ENCODE peak calls at places on chromosomes 4 and X, in nine cellular contexts. I is heart left ventricle; O is left lung; D is adrenal gland; S is tibial nerve; F is testis; E is neural progenitor cell; X is CD8-positive, alpha-beta T cell; H is lower lobe of right lung. B is an unnamed sample.

GRCh38 chr4:146134761-146135160 is 40.8 kb upstream of the LSM6 start:
- DNase-seq in I (no peak), O (no peak), D (no peak), S (peak; percentile 9), F (no peak), E (peak; percentile 18), X (no peak), H (no peak), B (no peak)

GRCh38 chrX:40097101-40097491 is 662 bp downstream of the BCOR start:
- DNase-seq in I (no peak), O (no peak), D (no peak), S (no peak), F (no peak), E (no peak), X (no peak), H (no peak), B (no peak)

GRCh38 chrX:71615056-71615455 is 3.3 kb downstream of the CXCR3 start:
- DNase-seq in I (no peak), O (no peak), D (no peak), S (no peak), F (no peak), E (no peak), X (no peak), H (no peak), B (no peak)

GRCh38 chr4:151193414-151193813 is 83.5 kb upstream of the PRSS48 start:
- DNase-seq in I (no peak), O (no peak), D (no peak), S (no peak), F (no peak), E (no peak), X (no peak), H (no peak), B (no peak)

GRCh38 chrX:103211012-103211715 is 3.7 kb upstream of the BEX4 start:
- DNase-seq in I (no peak), O (no peak), D (peak; percentile 46), S (peak; percentile 37), F (peak; percentile 74), E (peak; percentile 63), X (peak; percentile 13), H (no peak), B (peak; percentile 43)

GRCh38 chrX:134542485-134542884 is 82.5 kb downstream of the HPRT1 start:
- DNase-seq in I (no peak), O (no peak), D (peak; percentile 39), S (no peak), F (peak; percentile 65), E (no peak), X (no peak), H (no peak), B (no peak)

GRCh38 chr4:80990851-80991250 is 39.7 kb upstream of the BMP3 start:
- DNase-seq in I (no peak), O (no peak), D (no peak), S (no peak), F (no peak), E (peak; percentile 42), X (no peak), H (no peak), B (no peak)

GRCh38 chrX:9337056-9337455 is 127.8 kb upstream of the TBL1X start:
- DNase-seq in I (no peak), O (no peak), D (peak; percentile 37), S (peak; percentile 49), F (peak; percentile 16), E (no peak), X (no peak), H (no peak), B (peak; percentile 48)

GRCh38 chr4:165986956-165987698 is 114.1 kb downstream of the TLL1 start:
- DNase-seq in I (no peak), O (no peak), D (no peak), S (no peak), F (no peak), E (peak; percentile 15), X (no peak), H (no peak), B (no peak)

GRCh38 chr4:41455215-41455614 is 82.7 kb upstream of the LIMCH1 start:
- DNase-seq in I (no peak), O (no peak), D (no peak), S (no peak), F (no peak), E (peak; percentile 62), X (no peak), H (no peak), B (no peak)

GRCh38 chr4:15130441-15130840 is 128.2 kb downstream of the CPEB2 start:
- DNase-seq in I (no peak), O (no peak), D (no peak), S (no peak), F (no peak), E (no peak), X (no peak), H (no peak), B (no peak)

GRCh38 chrX:109840585-109840984 is 107.5 kb upstream of the ACSL4 start:
- DNase-seq in I (peak; percentile 30), O (peak; percentile 43), D (peak; percentile 42), S (peak; percentile 17), F (peak; percentile 19), E (no peak), X (no peak), H (no peak), B (peak; percentile 47)

GRCh38 chrX:20263474-20263873 is 3.2 kb downstream of the RPS6KA3 start:
- DNase-seq in I (no peak), O (no peak), D (no peak), S (no peak), F (no peak), E (no peak), X (no peak), H (no peak), B (no peak)

GRCh38 chr4:119296356-119296755 is 25.6 kb downstream of the FABP2 start:
- DNase-seq in I (no peak), O (no peak), D (no peak), S (no peak), F (no peak), E (no peak), X (no peak), H (no peak), B (no peak)

GRCh38 chrX:151153086-151153485 is 23.3 kb upstream of the GPR50 start:
- DNase-seq in I (no peak), O (no peak), D (no peak), S (no peak), F (no peak), E (peak; percentile 77), X (no peak), H (no peak), B (no peak)
- TF ChIP-seq CTCF in I (no peak), O (no peak), D (no peak), S (no peak), F (no peak), E (peak; percentile 62), X (no peak), H (no peak), B (no peak)

DNA sequence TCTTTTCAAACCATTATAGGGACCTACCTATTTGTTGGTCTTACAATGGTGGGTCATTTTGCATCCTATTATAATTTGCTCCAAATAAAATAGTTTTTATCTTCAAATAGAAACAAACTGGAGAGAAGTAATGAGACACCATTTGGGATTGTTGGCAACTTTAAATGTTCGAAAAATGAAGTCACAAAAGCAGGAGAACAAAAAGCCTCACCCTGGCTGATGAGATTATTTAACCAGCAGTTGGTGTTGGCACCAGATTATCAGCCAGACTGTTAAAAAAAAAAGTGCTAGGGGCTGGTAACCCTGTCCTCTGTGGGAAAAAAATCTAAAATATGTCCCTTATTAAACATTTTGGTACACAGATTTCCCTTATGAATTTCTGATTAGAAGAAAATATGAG is 100.3 kb downstream of the DCK start:
- DNase-seq in I (no peak), O (no peak), D (no peak), S (no peak), F (no peak), E (no peak), X (no peak), H (no peak), B (no peak)
- H3K27ac ChIP-seq in I (no peak overlapping the region), O (no peak overlapping the region), D (no peak overlapping the region), S (no peak overlapping the region), F (no peak overlapping the region), E (no peak overlapping the region), X (no peak overlapping the region), H (no peak overlapping the region), B (no peak overlapping the region)

GRCh38 chrX:111167334-111167733 is 71.3 kb downstream of the PAK3 start:
- DNase-seq in I (no peak), O (no peak), D (no peak), S (no peak), F (no peak), E (no peak), X (no peak), H (no peak), B (no peak)

GRCh38 chrX:111169141-111169540 is 73.2 kb downstream of the PAK3 start:
- DNase-seq in I (no peak), O (no peak), D (no peak), S (no peak), F (no peak), E (no peak), X (no peak), H (no peak), B (no peak)

GRCh38 chrX:111170017-111170416 is 74.0 kb downstream of the PAK3 start:
- DNase-seq in I (no peak), O (no peak), D (no peak), S (no peak), F (no peak), E (no peak), X (no peak), H (no peak), B (no peak)

GRCh38 chrX:111165902-111166301 is 69.9 kb downstream of the PAK3 start:
- DNase-seq in I (no peak), O (no peak), D (no peak), S (no peak), F (no peak), E (no peak), X (no peak), H (no peak), B (no peak)

DNA sequence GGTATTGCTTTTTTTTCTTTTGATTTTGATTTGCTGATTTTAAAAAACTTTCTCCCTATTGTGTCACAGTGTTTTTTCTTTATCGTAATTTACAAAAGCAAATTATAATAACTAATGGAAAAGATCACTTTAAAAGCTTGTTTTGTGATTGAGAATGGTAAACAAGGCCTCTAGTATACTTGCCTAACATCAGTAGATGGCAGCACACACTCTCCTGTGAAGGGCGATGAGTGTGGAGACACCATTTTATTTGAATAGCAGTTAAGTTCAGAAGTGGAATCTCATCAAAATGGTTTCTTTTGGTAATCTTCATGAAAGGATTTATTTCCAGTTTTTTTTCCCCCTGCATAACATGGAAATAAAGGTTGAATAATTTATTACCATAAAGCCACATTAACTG is 72.3 kb downstream of the PAK3 start:
- DNase-seq in I (no peak), O (no peak), D (no peak), S (no peak), F (peak; percentile 18), E (peak; percentile 73), X (no peak), H (no peak), B (no peak)
- TF ChIP-seq CTCF in I (no peak), O (no peak), D (no peak), S (no peak), F (no peak), E (peak; percentile 85), X (no peak), H (no peak), B (peak; percentile 42)

DNA sequence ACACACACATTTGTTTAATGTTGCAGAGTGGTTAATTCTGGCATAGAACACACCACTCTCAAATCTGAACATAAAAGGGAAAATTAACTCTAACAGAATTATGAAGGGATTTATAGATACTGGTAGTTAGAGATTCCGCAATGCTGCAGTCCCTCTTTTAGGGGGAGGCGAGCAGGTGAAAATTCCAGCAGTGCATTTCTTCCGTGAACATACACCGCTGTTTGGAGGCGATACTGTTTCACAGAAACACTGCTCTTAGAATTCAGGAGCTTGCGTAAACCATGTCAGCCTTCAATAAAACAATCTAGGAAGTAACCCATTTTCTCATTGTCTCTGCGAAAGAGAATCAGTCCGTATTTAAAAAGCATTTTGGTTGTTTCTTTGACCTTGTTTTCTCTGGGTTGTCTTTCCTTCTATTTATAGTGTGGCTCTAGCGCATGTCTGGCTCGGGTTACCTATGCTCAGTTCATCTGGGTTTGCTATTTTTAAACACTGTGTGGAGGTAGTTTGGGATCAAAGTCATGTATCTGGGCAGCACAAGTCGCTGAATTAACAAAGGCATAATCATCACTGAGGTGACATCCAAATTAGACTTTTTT is 90.4 kb downstream of the GPAT3 start:
- DNase-seq in I (no peak), O (no peak), D (peak; percentile 37), S (no peak), F (no peak), E (no peak), X (no peak), H (no peak), B (no peak)
- H3K27ac ChIP-seq in I (peak overlapping the region; percentile 89), O (no peak overlapping the region), D (no peak overlapping the region), S (no peak overlapping the region), F (no peak overlapping the region), E (no peak overlapping the region), X (no peak overlapping the region), H (no peak overlapping the region), B (peak overlapping the region; percentile 40)